ENCODE peak calls at places on chromosome 17, in eight cellular contexts. B is HCT116, K is stomach, I is A549, V is suprapubic skin, N is heart left ventricle, Y is transverse colon, X is body of pancreas. D is an unnamed sample.
A peak's percentile ranks its signal among the peaks of the same experiment; 100 is the strongest.

GRCh38 chr17:68511254-68511670 is 968 bp upstream of the PRKAR1A start:
- DNase-seq in X (peak; percentile 75), N (no peak), Y (no peak), K (no peak), V (no peak), B (no peak), I (peak; percentile 58), D (no peak)

GRCh38 chr17:31595076-31595475 is 203.6 kb downstream of the RAB11FIP4 start:
- DNase-seq in V (peak; percentile 52), K (no peak), Y (no peak), B (no peak), X (no peak), N (no peak), I (no peak), D (no peak)

GRCh38 chr17:20262116-20262977 is 205.0 kb downstream of the LGALS9B start:
- DNase-seq in K (no peak), X (no peak), B (no peak), I (no peak), V (no peak), N (no peak), Y (no peak), D (no peak)

GRCh38 chr17:10171057-10171456 is 27.3 kb downstream of the GAS7 start:
- DNase-seq in Y (no peak), B (no peak), V (peak; percentile 82), I (no peak), X (peak; percentile 27), N (no peak), K (no peak), D (peak; percentile 48)

GRCh38 chr17:9677411-9677810 is 32.1 kb downstream of the USP43 start:
- DNase-seq in I (no peak), N (no peak), Y (no peak), X (no peak), K (no peak), V (no peak), B (no peak), D (no peak)

GRCh38 chr17:12021604-12022003 is 927 bp downstream of the MAP2K4 start:
- DNase-seq in X (no peak), I (no peak), K (no peak), V (no peak), Y (no peak), B (no peak), N (no peak), D (no peak)

GRCh38 chr17:76078859-76079576 is at the start of gene ZACN:
- DNase-seq in I (no peak), N (no peak), X (no peak), Y (no peak), K (no peak), B (no peak), V (no peak), D (no peak)

GRCh38 chr17:17146791-17147406 is 59.2 kb downstream of the PLD6 start:
- DNase-seq in Y (peak; percentile 22), X (no peak), B (peak; percentile 15), K (no peak), N (no peak), V (no peak), I (peak; percentile 55), D (peak; percentile 76)

GRCh38 chr17:75487351-75488070 is 27.8 kb downstream of the CASKIN2 start:
- DNase-seq in I (no peak), N (peak; percentile 74), Y (peak; percentile 59), X (peak; percentile 55), K (no peak), B (no peak), V (no peak), D (peak; percentile 78)

GRCh38 chr17:45170976-45171337 is 9.3 kb downstream of the HEXIM2 start:
- DNase-seq in V (peak; percentile 88), N (peak; percentile 72), B (peak; percentile 44), K (peak; percentile 31), X (peak; percentile 75), I (peak; percentile 76), Y (peak; percentile 50), D (peak; percentile 68)

GRCh38 chr17:81487487-81488275 is 24.9 kb downstream of the ACTG1 start:
- DNase-seq in K (peak; percentile 85), B (no peak), N (peak; percentile 92), Y (peak; percentile 79), X (peak; percentile 77), I (peak; percentile 98), V (no peak), D (peak; percentile 73)
- TF ChIP-seq POLR2A in K (no peak), B (peak; percentile 93), N (peak; percentile 25), Y (peak; percentile 60), X (peak; percentile 46), I (peak; percentile 94), V (no peak), D (peak; percentile 80)

DNA sequence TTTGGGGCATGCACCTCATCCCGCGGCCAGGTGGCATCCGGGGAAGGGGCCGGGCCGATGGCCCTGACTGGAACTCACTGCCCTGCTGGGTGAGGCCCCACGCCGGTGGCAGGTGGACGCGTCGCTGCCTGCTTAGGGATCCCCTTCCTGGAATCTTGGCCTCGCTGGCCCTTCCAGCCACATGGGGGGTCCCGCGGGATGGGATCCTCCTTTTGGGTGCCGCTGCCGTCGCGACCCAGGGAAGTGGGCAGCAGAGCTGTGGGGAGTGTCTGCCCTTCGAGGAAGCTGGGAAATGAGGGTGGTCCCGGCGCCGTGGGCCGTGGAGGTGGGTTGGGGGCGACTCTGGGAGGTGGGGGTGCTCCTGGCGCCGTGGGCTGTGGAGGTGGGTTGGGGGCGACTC is 12.8 kb downstream of the METRNL start:
- DNase-seq in Y (no peak), N (no peak), V (no peak), X (no peak), B (no peak), I (no peak), K (no peak), D (no peak)
- H3K4me3 ChIP-seq in Y (no peak overlapping the region), N (no peak overlapping the region), V (peak overlapping the region; percentile 30), X (no peak overlapping the region), B (no peak overlapping the region), I (no peak overlapping the region), K (no peak overlapping the region), D (no peak overlapping the region)

GRCh38 chr17:77842148-77842905 is 116.2 kb upstream of the TNRC6C start:
- DNase-seq in B (no peak), N (no peak), K (no peak), V (no peak), X (no peak), Y (peak; percentile 29), I (no peak), D (no peak)
- H3K4me1 ChIP-seq in B (peaks cover 9% of the 10 kb centered on the region), N (no peaks in the 10 kb centered on the region), K (peaks cover 29% of the 10 kb centered on the region), V (peaks cover 16% of the 10 kb centered on the region), X (peaks cover 16% of the 10 kb centered on the region), Y (peaks cover 22% of the 10 kb centered on the region), I (peaks cover 12% of the 10 kb centered on the region), D (peaks cover 32% of the 10 kb centered on the region)

DNA sequence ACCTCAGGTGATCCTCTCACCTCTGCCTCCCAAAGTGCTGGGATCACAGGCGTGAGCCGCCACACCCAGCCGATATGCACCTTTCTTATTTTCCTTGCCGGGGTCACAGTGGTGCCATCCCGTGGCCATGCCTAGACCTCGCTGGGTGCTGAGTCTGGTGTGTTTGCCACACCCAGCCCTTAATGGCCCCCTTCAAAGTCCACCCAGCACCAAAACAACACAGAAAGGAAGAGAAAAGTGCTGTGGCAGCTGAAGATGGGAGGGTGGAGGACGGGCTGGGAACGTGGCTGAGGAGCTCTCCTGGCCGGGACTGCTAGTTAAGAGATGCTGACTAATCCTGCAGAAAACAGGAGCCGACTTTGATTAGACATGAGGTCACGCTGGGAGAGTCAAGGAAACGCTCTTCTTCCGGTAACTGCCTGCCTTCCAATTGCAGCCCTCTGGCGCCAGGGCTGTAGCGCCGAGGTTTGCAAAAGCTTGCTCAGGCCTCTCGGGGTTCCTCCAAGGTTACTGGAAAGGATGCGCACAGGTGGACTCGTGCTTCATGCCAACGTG is 10.9 kb downstream of the SLC43A2 start:
- DNase-seq in K (peak; percentile 52), X (peak; percentile 43), Y (peak; percentile 82), I (peak; percentile 80), V (no peak), B (peak; percentile 93), N (no peak), D (no peak)
- TF ChIP-seq POLR2A in K (no peak), X (no peak), Y (peak; percentile 22), I (no peak), V (no peak), B (no peak), N (no peak), D (no peak)

GRCh38 chr17:77371888-77372443 is 231.2 kb downstream of the SEC14L1 start:
- DNase-seq in X (no peak), I (no peak), Y (no peak), K (no peak), B (no peak), N (peak; percentile 61), V (no peak), D (no peak)
- H3K4me3 ChIP-seq in X (no peak overlapping the region), I (no peak overlapping the region), Y (no peak overlapping the region), K (peak overlapping the region; percentile 93), B (no peak overlapping the region), N (peak overlapping the region; percentile 91), V (peak overlapping the region; percentile 86), D (peak overlapping the region; percentile 72)

GRCh38 chr17:83030432-83030831 is 49.0 kb upstream of the METRNL start:
- DNase-seq in V (no peak), B (no peak), K (peak; percentile 14), N (no peak), I (no peak), Y (no peak), X (no peak), D (no peak)

GRCh38 chr17:83031321-83031945 is 48.0 kb upstream of the METRNL start:
- DNase-seq in Y (no peak), B (no peak), I (no peak), V (no peak), K (peak; percentile 22), N (no peak), X (no peak), D (no peak)

GRCh38 chr17:83026311-83026811 is 53.0 kb upstream of the METRNL start:
- DNase-seq in B (no peak), Y (no peak), N (no peak), K (peak; percentile 20), I (no peak), X (no peak), V (no peak), D (no peak)

GRCh38 chr17:83028851-83029250 is 50.6 kb upstream of the METRNL start:
- DNase-seq in Y (no peak), B (no peak), K (peak; percentile 22), X (no peak), I (no peak), N (no peak), V (no peak), D (no peak)

GRCh38 chr17:83029571-83029970 is 49.8 kb upstream of the METRNL start:
- DNase-seq in N (no peak), Y (no peak), X (no peak), K (no peak), I (no peak), V (no peak), B (no peak), D (no peak)
- H3K4me1 ChIP-seq in N (no peaks in the 10 kb centered on the region), Y (no peaks in the 10 kb centered on the region), X (no peaks in the 10 kb centered on the region), K (no peaks in the 10 kb centered on the region), I (no peaks in the 10 kb centered on the region), V (no peaks in the 10 kb centered on the region), B (no peaks in the 10 kb centered on the region), D (no peaks in the 10 kb centered on the region)

D was measured in gastrocnemius medialis.